ENCODE peak calls at places on chromosomes 11 and 22, in four cellular contexts. U is transverse colon, R is uterus, C is endothelial cell of umbilical vein. T is an unnamed sample.

GRCh38 chr11:123364145-123364544 is 65.9 kb upstream of the GRAMD1B start:
- DNase-seq in U (no peak), R (no peak), C (no peak), T (no peak)

GRCh38 chr11:92745186-92745585 is 224.3 kb upstream of the MTNR1B start:
- DNase-seq in U (no peak), R (no peak), C (no peak), T (no peak)

GRCh38 chr22:20058989-20059770 is 20.9 kb upstream of the DGCR8 start:
- DNase-seq in U (no peak), R (no peak), C (no peak), T (no peak)

GRCh38 chr11:30328676-30329075 is 5.8 kb downstream of the ARL14EP start:
- DNase-seq in U (no peak), R (no peak), C (no peak), T (no peak)

GRCh38 chr11:127632971-127633680 is 632.6 kb upstream of the KIRREL3 start:
- DNase-seq in U (no peak), R (no peak), C (no peak), T (no peak)

GRCh38 chr11:68036141-68036716 is 2.6 kb upstream of the TCIRG1 start:
- DNase-seq in U (no peak), R (no peak), C (no peak), T (no peak)

GRCh38 chr11:122696662-122697061 is 41.1 kb downstream of the UBASH3B start:
- DNase-seq in U (no peak), R (no peak), C (peak; percentile 48), T (no peak)

GRCh38 chr22:20979243-20979809 is 2.8 kb upstream of the LZTR1 start:
- DNase-seq in U (peak; percentile 81), R (peak; percentile 59), C (peak; percentile 75), T (no peak)

GRCh38 chr11:36350137-36350513 is 54.0 kb downstream of the PRR5L start:
- DNase-seq in U (no peak), R (no peak), C (no peak), T (no peak)

GRCh38 chr11:57321996-57322880 is 2.5 kb downstream of the TNKS1BP1 start:
- DNase-seq in U (peak; percentile 90), R (peak; percentile 94), C (peak; percentile 84), T (peak; percentile 95)

GRCh38 chr22:46193898-46194310 is 43.6 kb downstream of the PPARA start:
- DNase-seq in U (peak; percentile 70), R (no peak), C (no peak), T (no peak)

GRCh38 chr11:73001615-73002014 is 140.5 kb downstream of the FCHSD2 start:
- DNase-seq in U (no peak), R (no peak), C (peak; percentile 55), T (no peak)

GRCh38 chr11:7511405-7511804 is 2.4 kb upstream of the PPFIBP2 start:
- DNase-seq in U (peak; percentile 53), R (no peak), C (peak; percentile 65), T (peak; percentile 75)

GRCh38 chr22:50191041-50191740 is 5.5 kb downstream of the TRABD start:
- DNase-seq in U (peak; percentile 78), R (no peak), C (no peak), T (no peak)

GRCh38 chr22:50193621-50194020 is 7.2 kb upstream of the SELENOO start:
- DNase-seq in U (no peak), R (no peak), C (no peak), T (no peak)

GRCh38 chr22:50190182-50190951 is 4.7 kb downstream of the TRABD start:
- DNase-seq in U (peak; percentile 91), R (peak; percentile 63), C (peak; percentile 46), T (peak; percentile 79)

GRCh38 chr22:50192825-50193204 is 7.1 kb downstream of the TRABD start:
- DNase-seq in U (peak; percentile 64), R (no peak), C (no peak), T (no peak)

GRCh38 chr22:50192056-50192824 is 6.5 kb downstream of the TRABD start:
- DNase-seq in U (no peak), R (no peak), C (no peak), T (no peak)
- H3K4me3 ChIP-seq in U (no peak overlapping the region), R (no peak overlapping the region), C (no peak overlapping the region), T (no peak overlapping the region)

GRCh38 chr11:50278756-50279155 is 246.1 kb downstream of the OR4C45 start:
- DNase-seq in U (no peak), R (no peak), C (no peak), T (no peak)
- TF ChIP-seq CTCF in U (no peak), R (no peak), C (no peak), T (no peak)

GRCh38 chr11:45769960-45770359 is 35.0 kb upstream of the SLC35C1 start:
- DNase-seq in U (no peak), R (no peak), C (no peak), T (no peak)
- H3K27ac ChIP-seq in U (no peak overlapping the region), R (no peak overlapping the region), C (no peak overlapping the region), T (no peak overlapping the region)

DNA sequence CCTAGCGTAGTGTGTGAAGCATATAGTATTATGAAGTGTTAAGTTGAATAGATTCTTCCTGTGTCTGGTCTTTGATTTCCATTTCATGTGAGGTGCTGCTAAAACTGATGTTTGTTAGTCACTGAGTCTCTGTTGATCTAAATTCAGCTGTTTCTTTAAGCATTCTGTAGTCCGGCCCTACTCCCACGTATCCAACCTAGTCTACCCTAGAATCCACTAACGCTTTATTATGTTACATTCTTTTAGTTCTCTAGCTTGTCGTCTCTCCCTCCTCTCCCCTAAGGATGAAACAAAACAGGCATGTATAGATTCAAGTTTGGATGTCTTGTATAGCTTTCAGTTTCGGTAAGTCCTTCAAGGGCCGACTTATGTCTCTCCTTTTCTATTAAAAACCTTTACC is 4.1 kb downstream of the WEE1 start:
- DNase-seq in U (no peak), R (no peak), C (peak; percentile 26), T (no peak)
- H3K4me3 ChIP-seq in U (peak overlapping the region; percentile 92), R (peak overlapping the region; percentile 76), C (no peak overlapping the region), T (peak overlapping the region; percentile 72)

GRCh38 chr22:17009640-17010291 is 1.7 kb upstream of the GAB4 start:
- DNase-seq in U (no peak), R (no peak), C (no peak), T (no peak)
- TF ChIP-seq CTCF in U (no peak), R (no peak), C (no peak), T (no peak)

GRCh38 chr11:19558189-19558986 is 154.2 kb upstream of the NAV2 start:
- DNase-seq in U (no peak), R (no peak), C (no peak), T (no peak)
- H3K27ac ChIP-seq in U (no peak overlapping the region), R (no peak overlapping the region), C (no peak overlapping the region), T (no peak overlapping the region)

DNA sequence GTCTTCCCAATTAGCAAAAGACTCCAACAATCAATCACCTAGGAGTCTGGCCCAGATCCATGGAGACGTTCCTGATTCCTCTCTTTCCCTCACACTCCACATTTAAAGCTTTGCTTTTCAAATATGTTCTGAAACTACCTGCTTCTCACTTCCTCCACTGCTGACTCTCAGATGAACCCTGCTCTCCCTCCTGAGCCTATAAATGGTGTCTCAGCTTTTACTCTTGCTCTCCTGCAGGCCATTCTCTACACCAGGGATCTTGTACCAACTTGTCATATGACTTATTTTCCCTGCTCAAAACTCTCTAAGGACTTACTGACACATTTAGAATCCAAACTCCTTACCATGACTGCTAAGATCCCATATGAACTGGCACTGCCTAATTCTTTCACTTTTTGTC is 138.4 kb upstream of the DDI1 start:
- DNase-seq in U (no peak), R (no peak), C (no peak), T (no peak)
- H3K4me3 ChIP-seq in U (no peak overlapping the region), R (no peak overlapping the region), C (no peak overlapping the region), T (no peak overlapping the region)

GRCh38 chr11:19018901-19019300 is 41.6 kb downstream of the MRGPRX2 start:
- DNase-seq in U (no peak), R (no peak), C (no peak), T (no peak)

DNA sequence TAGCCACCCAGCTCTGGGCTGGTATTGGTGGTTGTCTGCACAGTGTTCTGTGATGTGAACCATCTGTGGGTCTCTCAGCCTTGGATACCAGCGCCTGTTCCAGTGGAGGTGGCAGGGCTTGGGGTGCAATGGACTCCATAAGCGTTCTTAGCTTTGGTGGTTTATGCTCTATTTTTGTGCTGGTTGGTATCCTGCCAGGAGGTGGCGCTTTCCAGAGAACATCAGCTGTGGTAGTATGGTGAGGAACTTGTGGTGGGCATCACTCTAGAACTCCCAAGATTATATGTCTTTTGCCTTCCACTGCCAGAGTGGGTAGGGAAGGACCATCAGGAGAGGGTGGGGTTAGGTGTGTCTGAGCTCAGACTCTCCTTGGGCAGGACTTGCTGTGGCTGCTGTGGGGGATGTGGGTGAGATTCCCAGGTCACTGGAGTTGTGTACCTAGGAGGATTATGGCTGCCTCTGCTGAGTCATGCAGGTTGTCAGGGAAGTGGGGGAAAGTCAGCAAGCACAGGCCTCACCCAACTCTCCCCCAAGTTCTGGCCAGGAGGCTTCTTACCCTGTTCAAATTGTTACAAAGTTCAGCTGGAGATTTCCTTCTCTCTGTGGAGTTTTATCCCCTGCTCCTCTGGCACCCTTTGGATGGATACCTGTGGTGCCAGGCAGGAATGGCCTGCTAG is 47.2 kb downstream of the MRGPRX2 start:
- DNase-seq in U (no peak), R (no peak), C (no peak), T (no peak)
- TF ChIP-seq CTCF in U (no peak), R (no peak), C (no peak), T (no peak)